ENCODE peak calls at places on chromosomes 1 and 21, in eight cellular contexts. One of them, this sample, is unnamed. For H3K4me1, the result is how much of the 10 kb centered on the place peaks cover.

GRCh38 chr1:205248793-205249601 is 21.3 kb downstream of the TMCC2 start:
- DNase-seq in fibroblast of lung: peak
- DNase-seq in neural progenitor cell: no peak
- DNase-seq in cardiac muscle cell: peak
- DNase-seq in BE2C: peak
- DNase-seq in ovary: peak
- DNase-seq in K562: peak
- DNase-seq in endodermal cell: no peak
- DNase-seq in this sample: peak

GRCh38 chr1:99886841-99887240 is 36.7 kb downstream of the AGL start:
- DNase-seq in K562: no peak
- DNase-seq in cardiac muscle cell: no peak
- DNase-seq in ovary: no peak
- DNase-seq in endodermal cell: no peak
- DNase-seq in BE2C: no peak
- DNase-seq in neural progenitor cell: no peak
- DNase-seq in fibroblast of lung: peak
- DNase-seq in this sample: no peak

GRCh38 chr21:44748621-44749020 is 37.2 kb upstream of the TSPEAR start:
- DNase-seq in neural progenitor cell: no peak
- DNase-seq in BE2C: no peak
- DNase-seq in endodermal cell: peak
- DNase-seq in fibroblast of lung: no peak
- DNase-seq in ovary: no peak
- DNase-seq in cardiac muscle cell: no peak
- DNase-seq in K562: no peak
- DNase-seq in this sample: no peak

GRCh38 chr1:236078988-236079387 is 14.1 kb upstream of the NID1 start:
- DNase-seq in K562: no peak
- DNase-seq in cardiac muscle cell: no peak
- DNase-seq in BE2C: no peak
- DNase-seq in endodermal cell: no peak
- DNase-seq in ovary: no peak
- DNase-seq in neural progenitor cell: no peak
- DNase-seq in fibroblast of lung: no peak
- DNase-seq in this sample: no peak

GRCh38 chr1:7454895-7455784 is 316.0 kb upstream of the VAMP3 start:
- DNase-seq in ovary: no peak
- DNase-seq in K562: no peak
- DNase-seq in neural progenitor cell: no peak
- DNase-seq in fibroblast of lung: peak
- DNase-seq in BE2C: no peak
- DNase-seq in endodermal cell: no peak
- DNase-seq in cardiac muscle cell: no peak
- DNase-seq in this sample: peak

GRCh38 chr1:160952129-160952510 is 2.5 kb downstream of the ITLN2 start:
- DNase-seq in neural progenitor cell: no peak
- DNase-seq in fibroblast of lung: no peak
- DNase-seq in ovary: no peak
- DNase-seq in BE2C: no peak
- DNase-seq in K562: no peak
- DNase-seq in endodermal cell: no peak
- DNase-seq in cardiac muscle cell: no peak
- DNase-seq in this sample: no peak

GRCh38 chr1:97164276-97164639 is 442.7 kb downstream of the PTBP2 start:
- DNase-seq in K562: no peak
- DNase-seq in ovary: no peak
- DNase-seq in neural progenitor cell: no peak
- DNase-seq in endodermal cell: no peak
- DNase-seq in cardiac muscle cell: no peak
- DNase-seq in BE2C: no peak
- DNase-seq in fibroblast of lung: no peak
- DNase-seq in this sample: no peak

GRCh38 chr1:236451796-236452373 is 57.8 kb downstream of the EDARADD start:
- DNase-seq in BE2C: peak
- DNase-seq in fibroblast of lung: no peak
- DNase-seq in cardiac muscle cell: peak
- DNase-seq in ovary: no peak
- DNase-seq in neural progenitor cell: peak
- DNase-seq in endodermal cell: peak
- DNase-seq in K562: peak
- DNase-seq in this sample: peak

GRCh38 chr1:162062542-162063015 is 6.9 kb upstream of the NOS1AP start:
- DNase-seq in neural progenitor cell: peak
- DNase-seq in cardiac muscle cell: peak
- DNase-seq in K562: no peak
- DNase-seq in endodermal cell: no peak
- DNase-seq in ovary: no peak
- DNase-seq in fibroblast of lung: peak
- DNase-seq in BE2C: peak
- DNase-seq in this sample: peak

GRCh38 chr1:166933633-166934032 is 41.7 kb downstream of the ILDR2 start:
- DNase-seq in K562: no peak
- DNase-seq in ovary: no peak
- DNase-seq in cardiac muscle cell: no peak
- DNase-seq in BE2C: no peak
- DNase-seq in neural progenitor cell: no peak
- DNase-seq in fibroblast of lung: peak
- DNase-seq in endodermal cell: no peak
- DNase-seq in this sample: no peak

GRCh38 chr1:67476906-67477305 is 46.7 kb upstream of the SERBP1 start:
- DNase-seq in K562: no peak
- DNase-seq in ovary: no peak
- DNase-seq in fibroblast of lung: no peak
- DNase-seq in neural progenitor cell: no peak
- DNase-seq in cardiac muscle cell: no peak
- DNase-seq in endodermal cell: no peak
- DNase-seq in BE2C: no peak
- DNase-seq in this sample: no peak

GRCh38 chr1:226763741-226764264 is 24.7 kb upstream of the ITPKB start:
- DNase-seq in BE2C: no peak
- DNase-seq in ovary: no peak
- DNase-seq in K562: no peak
- DNase-seq in endodermal cell: peak
- DNase-seq in fibroblast of lung: peak
- DNase-seq in cardiac muscle cell: no peak
- DNase-seq in neural progenitor cell: no peak
- DNase-seq in this sample: no peak

GRCh38 chr1:228802386-228803221 is 67.3 kb downstream of the RHOU start:
- DNase-seq in BE2C: peak
- DNase-seq in endodermal cell: no peak
- DNase-seq in ovary: peak
- DNase-seq in K562: no peak
- DNase-seq in neural progenitor cell: no peak
- DNase-seq in cardiac muscle cell: no peak
- DNase-seq in fibroblast of lung: no peak
- DNase-seq in this sample: peak

GRCh38 chr1:160494620-160495019 is 28.4 kb downstream of the SLAMF6 start:
- DNase-seq in BE2C: no peak
- DNase-seq in K562: peak
- DNase-seq in endodermal cell: peak
- DNase-seq in ovary: no peak
- DNase-seq in fibroblast of lung: no peak
- DNase-seq in cardiac muscle cell: no peak
- DNase-seq in neural progenitor cell: peak
- DNase-seq in this sample: no peak

GRCh38 chr1:50603274-50604271 is 180.3 kb upstream of the DMRTA2 start:
- DNase-seq in ovary: no peak
- DNase-seq in K562: no peak
- DNase-seq in BE2C: no peak
- DNase-seq in endodermal cell: no peak
- DNase-seq in neural progenitor cell: no peak
- DNase-seq in cardiac muscle cell: peak
- DNase-seq in fibroblast of lung: peak
- DNase-seq in this sample: no peak

DNA sequence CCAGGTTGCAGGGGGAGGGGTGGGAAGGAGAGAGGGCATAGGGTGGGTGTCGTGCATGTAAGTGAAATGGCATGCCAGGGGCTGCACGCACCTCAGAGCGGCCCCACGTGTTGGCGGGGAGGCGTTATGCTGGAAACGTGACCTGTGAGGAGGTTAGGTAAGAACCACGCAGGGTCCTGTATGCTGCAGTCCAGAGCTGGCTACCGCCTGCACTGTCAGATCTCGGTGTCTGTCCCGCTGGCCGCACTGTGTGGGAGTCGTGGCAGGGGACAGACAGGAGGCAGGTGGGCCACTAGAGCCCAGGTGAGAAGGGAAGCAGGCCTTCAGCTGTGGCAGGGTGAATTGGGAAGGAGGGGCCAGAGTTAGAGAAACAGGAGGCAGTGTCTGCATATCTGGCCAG is 79.7 kb downstream of the GALNT2 start:
- DNase-seq in BE2C: no peak
- DNase-seq in K562: no peak
- DNase-seq in fibroblast of lung: no peak
- DNase-seq in ovary: no peak
- DNase-seq in neural progenitor cell: no peak
- DNase-seq in endodermal cell: no peak
- DNase-seq in cardiac muscle cell: no peak
- DNase-seq in this sample: no peak
- H3K4me1 ChIP-seq in BE2C: under half
- H3K4me1 ChIP-seq in K562: half or more
- H3K4me1 ChIP-seq in fibroblast of lung: under half
- H3K4me1 ChIP-seq in ovary: under half
- H3K4me1 ChIP-seq in neural progenitor cell: under half
- H3K4me1 ChIP-seq in endodermal cell: under half
- H3K4me1 ChIP-seq in cardiac muscle cell: half or more
- H3K4me1 ChIP-seq in this sample: under half

GRCh38 chr1:151010346-151010726 is 2.1 kb downstream of the PRUNE1 start:
- DNase-seq in endodermal cell: no peak
- DNase-seq in cardiac muscle cell: no peak
- DNase-seq in K562: no peak
- DNase-seq in neural progenitor cell: no peak
- DNase-seq in ovary: no peak
- DNase-seq in fibroblast of lung: no peak
- DNase-seq in BE2C: no peak
- DNase-seq in this sample: no peak

GRCh38 chr1:151008244-151009205 is at the start of gene PRUNE1:
- DNase-seq in K562: peak
- DNase-seq in endodermal cell: peak
- DNase-seq in ovary: peak
- DNase-seq in BE2C: peak
- DNase-seq in neural progenitor cell: peak
- DNase-seq in fibroblast of lung: peak
- DNase-seq in cardiac muscle cell: peak
- DNase-seq in this sample: peak

GRCh38 chr1:151009206-151009587 is 948 bp downstream of the PRUNE1 start:
- DNase-seq in neural progenitor cell: no peak
- DNase-seq in cardiac muscle cell: no peak
- DNase-seq in fibroblast of lung: peak
- DNase-seq in ovary: no peak
- DNase-seq in BE2C: no peak
- DNase-seq in K562: peak
- DNase-seq in endodermal cell: no peak
- DNase-seq in this sample: no peak

GRCh38 chr1:151011154-151011850 is 3.1 kb downstream of the PRUNE1 start:
- DNase-seq in ovary: no peak
- DNase-seq in BE2C: no peak
- DNase-seq in neural progenitor cell: no peak
- DNase-seq in fibroblast of lung: no peak
- DNase-seq in cardiac muscle cell: no peak
- DNase-seq in K562: no peak
- DNase-seq in endodermal cell: no peak
- DNase-seq in this sample: peak

DNA sequence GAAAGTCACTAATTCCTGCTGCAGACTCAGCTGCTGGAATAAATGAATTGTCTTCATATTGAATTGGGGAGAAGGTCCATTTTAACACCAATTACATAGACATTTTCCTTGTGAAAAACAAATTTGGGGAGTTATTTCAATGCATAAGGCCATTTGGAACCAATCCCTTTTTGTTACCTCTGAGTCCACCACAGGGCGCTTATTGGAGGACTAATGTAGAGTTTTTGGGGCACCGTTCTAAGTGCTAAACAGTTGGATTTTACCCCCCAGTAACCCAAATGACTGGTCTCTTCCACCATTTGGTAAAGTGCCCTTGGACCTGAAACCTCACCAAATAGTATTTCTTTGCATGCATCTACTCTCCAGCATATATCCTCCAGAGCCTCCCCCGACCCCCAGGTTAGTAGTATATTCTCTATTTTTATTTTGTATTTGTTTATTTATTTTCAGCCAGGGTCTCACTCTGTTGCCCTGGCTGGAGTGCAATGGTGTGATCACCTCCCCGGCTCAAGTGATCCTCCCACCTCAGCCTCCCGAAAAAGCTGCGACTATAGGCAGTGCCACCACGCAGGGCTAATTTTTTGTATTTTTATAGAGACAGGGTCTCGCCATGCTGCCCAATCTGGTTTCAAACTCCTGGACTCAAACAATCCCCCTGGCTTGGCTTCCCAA is 1.6 kb downstream of the PRUNE1 start:
- DNase-seq in fibroblast of lung: no peak
- DNase-seq in ovary: no peak
- DNase-seq in neural progenitor cell: no peak
- DNase-seq in endodermal cell: no peak
- DNase-seq in BE2C: no peak
- DNase-seq in K562: no peak
- DNase-seq in cardiac muscle cell: no peak
- DNase-seq in this sample: no peak
- H3K4me1 ChIP-seq in fibroblast of lung: under half
- H3K4me1 ChIP-seq in ovary: under half
- H3K4me1 ChIP-seq in neural progenitor cell: under half
- H3K4me1 ChIP-seq in endodermal cell: under half
- H3K4me1 ChIP-seq in BE2C: under half
- H3K4me1 ChIP-seq in K562: half or more
- H3K4me1 ChIP-seq in cardiac muscle cell: half or more
- H3K4me1 ChIP-seq in this sample: half or more

GRCh38 chr1:240803151-240803550 is 191.2 kb upstream of the GREM2 start:
- DNase-seq in BE2C: no peak
- DNase-seq in cardiac muscle cell: no peak
- DNase-seq in neural progenitor cell: no peak
- DNase-seq in endodermal cell: no peak
- DNase-seq in K562: no peak
- DNase-seq in ovary: no peak
- DNase-seq in fibroblast of lung: peak
- DNase-seq in this sample: no peak
- H3K4me1 ChIP-seq in BE2C: under half
- H3K4me1 ChIP-seq in cardiac muscle cell: under half
- H3K4me1 ChIP-seq in neural progenitor cell: under half
- H3K4me1 ChIP-seq in endodermal cell: under half
- H3K4me1 ChIP-seq in K562: under half
- H3K4me1 ChIP-seq in ovary: under half
- H3K4me1 ChIP-seq in fibroblast of lung: under half
- H3K4me1 ChIP-seq in this sample: under half

DNA sequence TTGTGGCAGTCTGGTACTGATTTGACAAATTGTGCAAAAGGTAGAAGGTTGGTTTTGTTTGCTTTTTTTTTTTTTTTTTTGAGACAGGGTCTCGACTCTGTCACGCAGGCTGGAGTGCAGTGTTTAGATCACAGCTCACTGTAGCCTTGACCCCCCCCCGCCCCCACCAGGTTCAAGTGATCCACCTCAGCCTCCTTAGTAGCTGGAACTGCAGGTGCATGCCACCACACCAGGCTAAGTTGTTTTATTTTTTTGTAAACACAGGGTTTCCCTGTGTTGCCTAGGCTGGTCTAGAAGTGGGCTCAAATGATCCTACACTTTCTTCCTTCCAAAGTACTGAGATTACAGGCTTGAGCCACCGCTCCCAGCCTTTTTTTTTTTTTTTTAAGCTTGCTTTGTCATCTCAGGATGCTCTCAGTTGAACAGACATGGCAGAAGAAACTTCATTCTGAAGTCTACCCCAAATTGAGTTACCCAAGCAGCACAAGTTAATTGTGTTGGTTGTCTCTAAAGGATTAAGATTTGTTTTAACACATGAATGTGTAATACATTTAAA is 8.2 kb downstream of the KDM1A start:
- DNase-seq in K562: no peak
- DNase-seq in cardiac muscle cell: no peak
- DNase-seq in endodermal cell: no peak
- DNase-seq in neural progenitor cell: peak
- DNase-seq in ovary: no peak
- DNase-seq in BE2C: no peak
- DNase-seq in fibroblast of lung: no peak
- DNase-seq in this sample: no peak
- H3K4me1 ChIP-seq in K562: under half
- H3K4me1 ChIP-seq in cardiac muscle cell: under half
- H3K4me1 ChIP-seq in endodermal cell: under half
- H3K4me1 ChIP-seq in neural progenitor cell: under half
- H3K4me1 ChIP-seq in ovary: under half
- H3K4me1 ChIP-seq in BE2C: under half
- H3K4me1 ChIP-seq in fibroblast of lung: under half
- H3K4me1 ChIP-seq in this sample: under half

This sample was measured in thyroid gland.